ENCODE peak calls at places on chromosome 20, in eight cellular contexts. L is mucosa of descending colon, F is progenitor cell of endocrine pancreas, Z is astrocyte, W is psoas muscle, J is osteocyte, N is CD14-positive monocyte, G is ascending aorta. O is an unnamed sample.

GRCh38 chr20:49078310-49078709 is 32.2 kb downstream of the CSE1L start:
- DNase-seq in L (no peak), F (no peak), Z (no peak), W (no peak), J (no peak), N (no peak), G (no peak), O (no peak)

GRCh38 chr20:13736792-13737191 is 47.9 kb downstream of the ESF1 start:
- DNase-seq in L (no peak), F (no peak), Z (peak; percentile 80), W (no peak), J (no peak), N (no peak), G (no peak), O (peak; percentile 49)

GRCh38 chr20:14616003-14616402 is 278.6 kb upstream of the FLRT3 start:
- DNase-seq in L (no peak), F (no peak), Z (no peak), W (no peak), J (no peak), N (no peak), G (no peak), O (no peak)

GRCh38 chr20:23133560-23133998 is 47.5 kb upstream of the CD93 start:
- DNase-seq in L (no peak), F (no peak), Z (no peak), W (no peak), J (no peak), N (peak; percentile 14), G (no peak), O (no peak)

GRCh38 chr20:62666736-62667529 is 24.6 kb downstream of the SLCO4A1 start:
- DNase-seq in L (peak; percentile 90), F (no peak), Z (peak; percentile 12), W (peak; percentile 49), J (no peak), N (peak; percentile 74), G (peak; percentile 58), O (no peak)

GRCh38 chr20:3277686-3278465 is 38.9 kb upstream of the SLC4A11 start:
- DNase-seq in L (no peak), F (no peak), Z (no peak), W (no peak), J (no peak), N (no peak), G (no peak), O (no peak)

GRCh38 chr20:63129991-63130653 is 85.8 kb downstream of the YTHDF1 start:
- DNase-seq in L (no peak), F (no peak), Z (no peak), W (no peak), J (peak; percentile 78), N (peak; percentile 21), G (no peak), O (no peak)

GRCh38 chr20:32672982-32673727 is 586 bp downstream of the C20orf203 start:
- DNase-seq in L (peak; percentile 14), F (no peak), Z (no peak), W (no peak), J (no peak), N (no peak), G (no peak), O (no peak)

GRCh38 chr20:32079655-32080109 is 27.6 kb downstream of the HCK start:
- DNase-seq in L (no peak), F (no peak), Z (no peak), W (no peak), J (no peak), N (no peak), G (no peak), O (no peak)

GRCh38 chr20:57629976-57630525 is 9.8 kb upstream of the ZBP1 start:
- DNase-seq in L (no peak), F (no peak), Z (no peak), W (no peak), J (no peak), N (no peak), G (no peak), O (no peak)

GRCh38 chr20:37305839-37306238 is 16.4 kb downstream of the MANBAL start:
- DNase-seq in L (no peak), F (no peak), Z (no peak), W (no peak), J (no peak), N (no peak), G (no peak), O (no peak)

GRCh38 chr20:63580796-63581461 is 6.9 kb upstream of the HELZ2 start:
- DNase-seq in L (peak; percentile 63), F (no peak), Z (peak; percentile 26), W (no peak), J (no peak), N (no peak), G (no peak), O (peak; percentile 28)

GRCh38 chr20:37986873-37987601 is 46.2 kb downstream of the TTI1 start:
- DNase-seq in L (peak; percentile 42), F (no peak), Z (peak; percentile 30), W (peak; percentile 80), J (no peak), N (no peak), G (no peak), O (no peak)

DNA sequence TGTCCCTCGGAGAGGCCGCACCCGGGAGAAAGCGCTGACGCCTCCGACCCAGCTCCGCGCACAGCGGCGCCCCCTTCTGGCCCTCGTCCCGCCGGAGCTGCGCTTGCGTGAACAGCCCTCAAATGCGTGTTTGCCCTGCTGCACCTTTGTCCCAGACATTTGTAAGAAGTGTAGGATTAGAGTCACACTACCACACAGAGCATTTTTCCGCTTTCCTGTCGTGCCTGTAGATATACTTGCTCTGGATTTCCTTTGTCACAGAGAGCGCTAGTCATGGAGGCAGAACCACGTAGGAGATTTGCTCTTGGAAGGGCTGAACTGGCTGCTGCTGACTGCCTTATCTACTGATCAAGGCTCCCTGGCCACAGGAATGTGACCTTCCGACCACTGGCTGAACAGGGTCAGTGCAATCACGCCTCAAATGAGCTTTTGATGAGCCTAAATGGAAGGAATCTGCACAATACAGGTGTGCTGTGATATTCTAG is 62.3 kb downstream of the PAX1 start:
- DNase-seq in L (no peak), F (peak; percentile 63), Z (no peak), W (no peak), J (no peak), N (no peak), G (no peak), O (no peak)
- TF ChIP-seq CTCF in L (no peak), F (peak; percentile 84), Z (no peak), W (no peak), J (no peak), N (no peak), G (no peak), O (no peak)

DNA sequence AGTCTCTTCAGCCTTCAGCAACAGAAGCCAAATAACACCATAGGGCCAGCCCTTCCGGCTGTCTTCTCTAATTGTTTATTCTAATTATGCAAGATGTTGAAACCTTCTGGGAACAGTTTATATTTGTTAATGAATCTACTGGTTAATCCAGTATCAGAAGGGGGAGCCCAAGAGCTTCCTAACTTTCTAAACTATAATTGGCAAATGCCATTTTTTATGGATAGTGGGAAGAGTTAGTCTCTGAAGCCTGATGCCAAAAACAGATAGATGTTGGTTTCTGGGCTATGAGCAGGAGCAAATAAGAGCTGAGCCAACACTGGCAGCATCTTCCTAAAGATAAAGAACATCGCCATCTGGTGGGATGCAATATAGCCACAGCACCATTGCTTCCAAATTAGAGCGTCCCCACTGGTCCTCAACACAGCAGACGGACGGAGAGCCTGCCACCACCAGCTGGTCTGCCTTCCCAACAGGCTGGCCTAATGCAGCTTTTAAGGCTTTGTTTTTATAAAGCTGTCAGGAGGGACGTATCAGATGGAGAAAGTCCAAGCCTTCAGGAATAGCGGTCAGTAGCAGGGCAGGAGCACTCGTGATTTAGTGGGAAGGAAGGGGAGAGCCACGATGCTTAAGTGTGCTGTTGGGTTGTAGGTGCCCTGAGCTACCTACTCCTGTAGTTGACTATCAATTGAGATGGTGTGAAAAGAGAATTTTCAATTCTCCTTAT is 118.8 kb downstream of the RALGAPA2 start:
- DNase-seq in L (peak; percentile 35), F (no peak), Z (peak; percentile 28), W (no peak), J (no peak), N (no peak), G (no peak), O (peak; percentile 63)
- TF ChIP-seq CTCF in L (no peak), F (peak; percentile 45), Z (peak; percentile 48), W (no peak), J (peak; percentile 53), N (peak; percentile 46), G (peak; percentile 13), O (peak; percentile 76)

GRCh38 chr20:44010162-44010704 is 95.6 kb downstream of the TOX2 start:
- DNase-seq in L (no peak), F (no peak), Z (no peak), W (no peak), J (no peak), N (no peak), G (no peak), O (no peak)

GRCh38 chr20:44009679-44009992 is 95.0 kb downstream of the TOX2 start:
- DNase-seq in L (no peak), F (no peak), Z (no peak), W (no peak), J (no peak), N (no peak), G (no peak), O (no peak)

GRCh38 chr20:44011251-44011940 is 96.7 kb downstream of the TOX2 start:
- DNase-seq in L (no peak), F (no peak), Z (no peak), W (no peak), J (no peak), N (no peak), G (no peak), O (no peak)

GRCh38 chr20:44006578-44006977 is 91.9 kb downstream of the TOX2 start:
- DNase-seq in L (no peak), F (no peak), Z (no peak), W (no peak), J (no peak), N (no peak), G (no peak), O (no peak)

DNA sequence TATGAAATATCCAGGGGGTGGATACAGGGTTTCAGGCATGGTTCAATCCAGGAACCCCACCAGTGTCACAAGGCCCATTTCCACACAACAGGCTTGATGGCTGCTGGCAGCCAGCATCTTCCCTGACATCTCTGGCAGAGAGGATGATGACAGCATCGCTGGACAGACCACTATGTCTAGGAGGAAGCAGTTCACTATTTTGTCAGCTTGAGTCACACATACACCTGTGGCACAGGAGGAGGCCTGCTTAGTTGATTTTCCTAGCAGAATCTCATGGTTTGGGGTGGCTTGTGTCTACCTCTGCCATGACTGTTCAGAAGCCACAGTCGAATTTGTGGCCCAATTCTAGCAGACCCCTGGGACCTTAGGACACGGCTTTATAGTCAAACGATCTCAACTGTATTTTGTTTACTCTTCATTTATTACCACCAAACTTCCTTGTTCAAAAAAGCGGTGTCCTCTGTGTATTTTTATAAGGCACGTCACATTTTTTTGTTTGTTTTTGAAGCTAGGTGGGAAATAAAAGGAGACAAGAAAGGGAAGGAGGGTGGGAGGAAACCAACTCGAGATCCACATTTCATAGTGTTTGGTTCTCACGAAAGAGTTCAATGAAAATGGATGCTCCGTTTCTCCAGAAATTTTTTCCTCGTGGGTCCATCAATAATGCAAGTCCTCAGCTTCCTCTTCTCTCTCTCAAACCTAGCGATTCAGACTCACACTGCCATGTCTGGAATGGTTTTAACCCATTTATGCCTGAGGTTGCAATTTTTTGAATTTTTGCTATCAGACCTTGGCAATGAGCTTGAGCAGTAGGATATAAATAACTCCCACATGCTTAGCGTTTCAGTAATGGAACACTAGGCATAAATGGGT is 94.4 kb downstream of the TOX2 start:
- DNase-seq in L (no peak), F (no peak), Z (no peak), W (no peak), J (no peak), N (no peak), G (no peak), O (no peak)
- TF ChIP-seq CTCF in L (no peak), F (no peak), Z (no peak), W (no peak), J (no peak), N (no peak), G (no peak), O (no peak)

GRCh38 chr20:5484346-5484745 is 167.6 kb upstream of the PROKR2 start:
- DNase-seq in L (no peak), F (no peak), Z (no peak), W (no peak), J (no peak), N (no peak), G (no peak), O (no peak)
- TF ChIP-seq CTCF in L (no peak), F (no peak), Z (no peak), W (no peak), J (no peak), N (no peak), G (no peak), O (no peak)

O was measured in HFFc6.